ENCODE peak calls at places on chromosomes 4 and X, in six cellular contexts. R is lung, V is gastrocnemius medialis, D is sigmoid colon, Y is stomach, F is astrocyte. T is an unnamed sample.

GRCh38 chr4:151766691-151767090 is 5.9 kb upstream of the GATB start:
- DNase-seq in F (no peak), D (no peak), Y (no peak), V (no peak), R (no peak), T (no peak)

GRCh38 chr4:113069212-113069892 is 19.9 kb downstream of the ANK2 start:
- DNase-seq in V (no peak), Y (no peak), R (no peak), D (no peak), F (no peak), T (no peak)

GRCh38 chrX:145817666-145818521 is at the start of gene SLITRK2:
- DNase-seq in Y (no peak), V (no peak), R (no peak), D (no peak), F (no peak), T (no peak)

GRCh38 chrX:27731962-27732361 is 75.8 kb upstream of the MAGEB10 start:
- DNase-seq in F (no peak), R (no peak), Y (no peak), V (no peak), D (no peak), T (no peak)

GRCh38 chr4:1216869-1217294 is 32.0 kb downstream of the CTBP1 start:
- DNase-seq in D (no peak), F (no peak), V (no peak), R (no peak), Y (peak; percentile 48), T (no peak)

GRCh38 chr4:156723951-156724668 is 247.5 kb downstream of the PDGFC start:
- DNase-seq in D (no peak), R (no peak), V (no peak), F (no peak), Y (peak; percentile 33), T (no peak)

GRCh38 chr4:149845643-149846208 is 30.1 kb upstream of the IQCM start:
- DNase-seq in R (no peak), D (no peak), V (no peak), Y (no peak), F (no peak), T (no peak)

GRCh38 chr4:115325836-115326235 is 212.4 kb upstream of the NDST4 start:
- DNase-seq in R (no peak), D (no peak), V (no peak), Y (no peak), F (no peak), T (no peak)

GRCh38 chr4:52984469-52984868 is 122.4 kb downstream of the RASL11B start:
- DNase-seq in Y (no peak), R (no peak), F (peak; percentile 20), V (no peak), D (no peak), T (no peak)

GRCh38 chr4:169200361-169201030 is 70.3 kb downstream of the SH3RF1 start:
- DNase-seq in R (no peak), Y (no peak), V (no peak), D (no peak), F (no peak), T (no peak)

GRCh38 chr4:72712997-72713396 is 144.0 kb upstream of the ADAMTS3 start:
- DNase-seq in D (no peak), F (no peak), Y (no peak), V (no peak), R (no peak), T (no peak)

GRCh38 chrX:133414399-133415275 is 652 bp downstream of the GPC4 start:
- DNase-seq in Y (no peak), D (peak; percentile 67), V (peak; percentile 19), F (peak; percentile 10), R (no peak), T (no peak)

GRCh38 chr4:38323141-38323634 is 340.8 kb upstream of the KLF3 start:
- DNase-seq in V (no peak), R (no peak), Y (no peak), F (peak; percentile 62), D (no peak), T (no peak)

GRCh38 chr4:61770456-61770855 is 570.3 kb downstream of the ADGRL3 start:
- DNase-seq in Y (no peak), R (no peak), V (no peak), F (no peak), D (no peak), T (no peak)

GRCh38 chr4:989722-990471 is 3.1 kb downstream of the IDUA start:
- DNase-seq in D (no peak), V (no peak), R (no peak), F (no peak), Y (no peak), T (no peak)

GRCh38 chr4:110944501-110944900 is 321.6 kb upstream of the PITX2 start:
- DNase-seq in R (no peak), V (no peak), Y (no peak), F (no peak), D (no peak), T (no peak)

GRCh38 chr4:46441116-46441859 is 51.4 kb upstream of the GABRA2 start:
- DNase-seq in R (no peak), F (no peak), D (no peak), Y (no peak), V (no peak), T (no peak)

DNA sequence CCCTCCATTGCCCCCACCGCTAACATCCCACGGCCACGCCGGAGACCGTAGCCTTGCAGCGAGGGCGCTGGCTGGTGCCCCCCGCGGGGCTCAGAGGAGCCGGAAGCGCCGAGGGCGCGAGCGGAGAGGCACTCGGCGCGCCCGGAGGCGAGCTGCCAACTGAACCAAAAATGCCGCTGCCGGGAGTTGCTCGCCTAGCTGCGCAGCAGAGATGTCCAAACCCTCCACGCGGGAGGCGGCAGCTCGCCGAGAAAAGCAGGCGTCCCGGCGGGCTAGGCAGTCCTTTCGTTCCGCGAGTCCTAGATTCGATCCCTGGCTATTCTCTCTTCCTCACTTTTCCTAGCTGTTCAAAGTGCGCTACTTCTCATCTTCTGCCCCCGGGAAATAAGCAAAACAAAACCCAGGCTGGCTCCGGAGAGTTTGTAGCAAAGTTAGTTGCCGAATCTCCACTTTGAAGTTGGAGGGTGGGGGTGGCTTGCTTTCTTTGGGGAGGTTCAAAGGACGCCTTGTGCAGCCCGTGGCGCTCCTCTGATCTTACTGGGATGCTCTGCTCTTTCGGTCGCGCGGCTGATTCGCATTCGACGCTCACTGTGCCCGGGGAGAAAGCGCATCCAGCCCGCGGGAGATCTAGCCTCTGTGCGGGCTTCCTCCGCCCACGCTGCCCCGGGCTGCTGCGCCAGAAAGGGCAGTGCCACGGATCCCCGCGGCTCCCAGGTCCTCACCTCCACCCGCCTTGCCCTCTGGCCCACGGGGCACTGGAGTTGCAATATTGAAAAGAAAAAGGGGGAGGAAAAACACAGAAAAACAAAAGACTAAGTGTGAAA is 677 bp downstream of the NKX6-1 start:
- DNase-seq in Y (no peak), D (no peak), V (no peak), F (peak; percentile 13), R (no peak), T (no peak)
- H3K9me3 ChIP-seq in Y (peaks cover 20% of the 10 kb centered on the region), D (no peaks in the 10 kb centered on the region), V (no peaks in the 10 kb centered on the region), F (peaks cover 6% of the 10 kb centered on the region), R (peaks cover 22% of the 10 kb centered on the region), T (no peaks in the 10 kb centered on the region)

DNA sequence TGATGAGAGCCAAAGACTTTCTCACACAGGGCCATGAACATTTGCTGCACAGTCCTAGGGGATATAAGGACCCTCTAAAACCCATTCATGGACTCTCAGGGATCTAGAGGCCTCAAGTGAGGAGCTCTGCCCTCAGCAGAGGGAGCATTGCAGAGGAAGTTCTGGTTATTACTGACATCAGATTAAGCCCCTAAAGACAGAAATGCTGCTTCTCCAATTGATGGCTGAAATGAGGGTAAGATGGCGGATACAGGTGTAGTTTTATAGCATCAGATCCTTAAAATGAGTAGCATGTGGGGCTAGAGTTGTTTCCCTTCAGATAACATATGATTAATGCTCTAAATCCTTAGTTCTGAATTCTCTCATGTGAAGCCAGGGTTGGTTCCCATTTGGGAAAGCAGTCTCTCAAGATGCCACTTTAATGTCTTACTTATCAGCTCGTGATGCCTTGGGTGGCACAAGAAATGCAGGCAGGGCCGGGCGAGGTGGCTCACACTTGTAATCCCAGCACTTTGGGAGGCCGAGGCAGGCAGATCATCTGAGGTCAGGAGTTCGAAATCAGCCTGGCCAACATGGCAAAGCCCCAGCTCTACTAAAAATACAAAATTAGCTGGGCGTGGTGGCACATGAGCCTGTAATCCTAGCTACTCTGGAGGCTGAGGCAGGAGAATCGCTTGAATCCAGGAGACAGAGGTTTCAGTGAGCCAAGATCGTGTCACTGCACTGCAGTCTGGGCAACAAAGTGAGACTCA is 7.9 kb downstream of the RHOH start:
- DNase-seq in D (no peak), Y (no peak), R (no peak), V (no peak), F (no peak), T (no peak)
- H3K4me3 ChIP-seq in D (no peak overlapping the region), Y (no peak overlapping the region), R (no peak overlapping the region), V (no peak overlapping the region), F (no peak overlapping the region), T (no peak overlapping the region)

GRCh38 chr4:153683763-153684181 is 308 bp upstream of the TLR2 start:
- DNase-seq in R (no peak), F (no peak), Y (no peak), V (no peak), D (no peak), T (no peak)

GRCh38 chr4:153679476-153679875 is 4.6 kb upstream of the TLR2 start:
- DNase-seq in F (no peak), V (no peak), R (no peak), D (no peak), Y (no peak), T (no peak)

DNA sequence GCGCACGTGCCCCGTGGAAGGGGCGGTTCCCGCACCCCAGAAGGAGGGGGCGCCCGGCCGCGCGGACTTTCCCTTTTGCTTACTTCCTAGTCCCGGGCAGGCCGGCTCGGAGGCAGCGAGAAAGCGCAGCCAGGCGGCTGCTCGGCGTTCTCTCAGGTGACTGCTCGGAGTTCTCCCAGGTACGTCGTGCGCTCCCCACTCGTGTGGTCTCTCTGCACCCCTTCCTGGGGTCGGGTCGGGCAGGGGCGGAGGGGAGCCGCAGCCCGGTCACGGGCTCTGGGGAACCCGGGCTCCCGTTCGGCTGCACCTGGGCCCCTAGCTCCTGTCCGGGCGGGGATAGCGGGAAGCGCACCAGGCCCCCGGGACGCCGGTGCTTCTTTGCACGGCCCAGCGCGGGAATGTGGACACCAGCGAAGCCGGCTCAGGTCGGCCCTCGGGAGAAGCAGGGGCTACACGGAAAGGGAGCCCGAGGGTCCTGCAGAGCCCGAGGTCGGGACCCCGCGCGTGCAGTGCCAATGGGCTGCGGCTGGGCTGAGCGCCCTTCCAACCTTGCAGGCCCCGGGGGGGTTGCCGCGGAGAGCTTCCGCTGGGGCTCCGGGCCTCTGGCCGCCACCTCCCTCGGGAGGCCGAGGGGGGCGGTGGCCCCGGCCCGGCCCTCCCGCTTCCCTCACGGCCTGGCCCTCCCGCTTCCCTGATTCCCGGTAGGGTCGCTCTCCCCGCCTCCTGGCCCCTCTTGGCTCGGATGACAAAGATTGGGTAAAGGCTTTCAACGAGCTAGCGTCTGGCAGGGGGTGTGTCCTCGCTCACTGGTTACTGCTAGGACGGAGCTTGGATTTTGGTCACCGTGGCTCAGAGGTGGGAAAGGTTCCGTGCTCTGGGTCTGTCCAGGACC is at the start of gene TLR2:
- DNase-seq in R (peak; percentile 85), D (peak; percentile 86), Y (peak; percentile 85), F (no peak), V (peak; percentile 31), T (peak; percentile 79)
- H3K9me3 ChIP-seq in R (peaks cover 4% of the 10 kb centered on the region), D (peaks cover 4% of the 10 kb centered on the region), Y (peaks cover 3% of the 10 kb centered on the region), F (peaks cover 2% of the 10 kb centered on the region), V (no peaks in the 10 kb centered on the region), T (peaks cover 3% of the 10 kb centered on the region)

GRCh38 chr4:103773691-103774231 is 54.0 kb upstream of the TACR3 start:
- DNase-seq in Y (no peak), V (no peak), F (no peak), D (no peak), R (no peak), T (no peak)

GRCh38 chr4:103778221-103778620 is 58.4 kb upstream of the TACR3 start:
- DNase-seq in F (no peak), R (no peak), V (no peak), D (no peak), Y (no peak), T (no peak)

GRCh38 chr4:103774326-103774725 is 54.5 kb upstream of the TACR3 start:
- DNase-seq in R (no peak), D (no peak), F (no peak), Y (no peak), V (no peak), T (no peak)
- H3K4me3 ChIP-seq in R (no peak overlapping the region), D (no peak overlapping the region), F (no peak overlapping the region), Y (no peak overlapping the region), V (no peak overlapping the region), T (no peak overlapping the region)

T was measured in right atrium auricular region.